ENCODE peak calls at places on chromosomes 1 and 21, in five cellular contexts. One of them, this sample, is unnamed.

GRCh38 chr1:198977909-198978308 is 339.1 kb downstream of the PTPRC start:
- DNase-seq in colonic mucosa: no peak
- DNase-seq in Karpas-422: no peak
- DNase-seq in mesendoderm: no peak
- DNase-seq in SK-N-SH: no peak
- DNase-seq in this sample: no peak

GRCh38 chr1:166036092-166036491 is 130.7 kb downstream of the FAM78B start:
- DNase-seq in colonic mucosa: no peak
- DNase-seq in Karpas-422: no peak
- DNase-seq in SK-N-SH: no peak
- DNase-seq in mesendoderm: peak
- DNase-seq in this sample: no peak

GRCh38 chr1:214076004-214076320 is 88.2 kb downstream of the PROX1 start:
- DNase-seq in SK-N-SH: no peak
- DNase-seq in colonic mucosa: no peak
- DNase-seq in mesendoderm: no peak
- DNase-seq in Karpas-422: no peak
- DNase-seq in this sample: no peak

GRCh38 chr1:41954533-41954944 is 35.8 kb upstream of the HIVEP3 start:
- DNase-seq in colonic mucosa: no peak
- DNase-seq in mesendoderm: peak
- DNase-seq in Karpas-422: no peak
- DNase-seq in SK-N-SH: no peak
- DNase-seq in this sample: peak

GRCh38 chr1:196997428-196997827 is 20.1 kb downstream of the CFHR5 start:
- DNase-seq in mesendoderm: peak
- DNase-seq in Karpas-422: no peak
- DNase-seq in colonic mucosa: no peak
- DNase-seq in SK-N-SH: no peak
- DNase-seq in this sample: peak

GRCh38 chr1:223706077-223706988 is 6.0 kb upstream of the CAPN2 start:
- DNase-seq in SK-N-SH: no peak
- DNase-seq in mesendoderm: peak
- DNase-seq in colonic mucosa: peak
- DNase-seq in Karpas-422: no peak
- DNase-seq in this sample: peak

GRCh38 chr1:97338347-97338746 is 582.5 kb downstream of the DPYD start:
- DNase-seq in Karpas-422: no peak
- DNase-seq in SK-N-SH: no peak
- DNase-seq in colonic mucosa: no peak
- DNase-seq in mesendoderm: no peak
- DNase-seq in this sample: no peak

GRCh38 chr1:100883963-100884362 is 10.7 kb downstream of the EXTL2 start:
- DNase-seq in SK-N-SH: no peak
- DNase-seq in mesendoderm: no peak
- DNase-seq in Karpas-422: no peak
- DNase-seq in colonic mucosa: no peak
- DNase-seq in this sample: peak

GRCh38 chr1:54547601-54548388 is at the start of gene ACOT11:
- DNase-seq in Karpas-422: peak
- DNase-seq in SK-N-SH: peak
- DNase-seq in mesendoderm: peak
- DNase-seq in colonic mucosa: peak
- DNase-seq in this sample: peak

GRCh38 chr1:41399148-41399795 is 38.0 kb downstream of the FOXO6 start:
- DNase-seq in mesendoderm: peak
- DNase-seq in colonic mucosa: no peak
- DNase-seq in Karpas-422: no peak
- DNase-seq in SK-N-SH: peak
- DNase-seq in this sample: no peak

GRCh38 chr21:18164483-18164882 is 80.2 kb upstream of the CHODL start:
- DNase-seq in colonic mucosa: no peak
- DNase-seq in mesendoderm: no peak
- DNase-seq in SK-N-SH: no peak
- DNase-seq in Karpas-422: no peak
- DNase-seq in this sample: no peak

GRCh38 chr1:240823357-240823756 is 211.4 kb upstream of the GREM2 start:
- DNase-seq in Karpas-422: no peak
- DNase-seq in SK-N-SH: no peak
- DNase-seq in mesendoderm: no peak
- DNase-seq in colonic mucosa: no peak
- DNase-seq in this sample: no peak

GRCh38 chr1:47181955-47182680 is 7.7 kb downstream of the PDZK1IP1 start:
- DNase-seq in SK-N-SH: no peak
- DNase-seq in Karpas-422: peak
- DNase-seq in colonic mucosa: no peak
- DNase-seq in mesendoderm: no peak
- DNase-seq in this sample: no peak

GRCh38 chr1:77220687-77221463 is 1.6 kb upstream of the PIGK start:
- DNase-seq in Karpas-422: no peak
- DNase-seq in mesendoderm: no peak
- DNase-seq in colonic mucosa: no peak
- DNase-seq in SK-N-SH: no peak
- DNase-seq in this sample: peak

GRCh38 chr1:6185635-6186382 is 5.7 kb upstream of the CHD5 start:
- DNase-seq in SK-N-SH: peak
- DNase-seq in Karpas-422: peak
- DNase-seq in colonic mucosa: no peak
- DNase-seq in mesendoderm: peak
- DNase-seq in this sample: peak

GRCh38 chr1:150970818-150971582 is 3.6 kb downstream of the CERS2 start:
- DNase-seq in SK-N-SH: no peak
- DNase-seq in Karpas-422: no peak
- DNase-seq in colonic mucosa: peak
- DNase-seq in mesendoderm: peak
- DNase-seq in this sample: peak

GRCh38 chr1:20318971-20319370 is 28.3 kb downstream of the VWA5B1 start:
- DNase-seq in colonic mucosa: no peak
- DNase-seq in SK-N-SH: no peak
- DNase-seq in mesendoderm: peak
- DNase-seq in Karpas-422: no peak
- DNase-seq in this sample: no peak

GRCh38 chr1:108199231-108199657 is 899 bp downstream of the SLC25A24 start:
- DNase-seq in mesendoderm: peak
- DNase-seq in colonic mucosa: peak
- DNase-seq in SK-N-SH: peak
- DNase-seq in Karpas-422: peak
- DNase-seq in this sample: peak

GRCh38 chr1:18112611-18113010 is 5.0 kb downstream of the IGSF21 start:
- DNase-seq in colonic mucosa: no peak
- DNase-seq in SK-N-SH: no peak
- DNase-seq in Karpas-422: no peak
- DNase-seq in mesendoderm: no peak
- DNase-seq in this sample: no peak

GRCh38 chr1:198776602-198777029 is 137.8 kb downstream of the PTPRC start:
- DNase-seq in SK-N-SH: no peak
- DNase-seq in mesendoderm: peak
- DNase-seq in colonic mucosa: no peak
- DNase-seq in Karpas-422: no peak
- DNase-seq in this sample: peak

GRCh38 chr1:152189657-152190442 is 30.8 kb upstream of the RPTN start:
- DNase-seq in mesendoderm: peak
- DNase-seq in Karpas-422: peak
- DNase-seq in colonic mucosa: peak
- DNase-seq in SK-N-SH: peak
- DNase-seq in this sample: peak

GRCh38 chr1:224292419-224292818 is 37.6 kb downstream of the NVL start:
- DNase-seq in SK-N-SH: no peak
- DNase-seq in mesendoderm: no peak
- DNase-seq in colonic mucosa: no peak
- DNase-seq in Karpas-422: no peak
- DNase-seq in this sample: no peak

GRCh38 chr1:37483785-37484184 is 9.4 kb downstream of the ZC3H12A start:
- DNase-seq in Karpas-422: no peak
- DNase-seq in mesendoderm: no peak
- DNase-seq in SK-N-SH: no peak
- DNase-seq in colonic mucosa: no peak
- DNase-seq in this sample: no peak

GRCh38 chr1:24557711-24558121 is 1.8 kb downstream of the NCMAP start:
- DNase-seq in Karpas-422: peak
- DNase-seq in mesendoderm: no peak
- DNase-seq in SK-N-SH: no peak
- DNase-seq in colonic mucosa: no peak
- DNase-seq in this sample: no peak

GRCh38 chr1:204495078-204495753 is 611 bp upstream of the PIK3C2B start:
- DNase-seq in Karpas-422: peak
- DNase-seq in mesendoderm: peak
- DNase-seq in colonic mucosa: no peak
- DNase-seq in SK-N-SH: no peak
- DNase-seq in this sample: no peak

GRCh38 chr1:100132566-100133477 is at the start of the genes SASS6 and TRMT13:
- DNase-seq in mesendoderm: peak
- DNase-seq in colonic mucosa: peak
- DNase-seq in Karpas-422: peak
- DNase-seq in SK-N-SH: peak
- DNase-seq in this sample: peak

DNA sequence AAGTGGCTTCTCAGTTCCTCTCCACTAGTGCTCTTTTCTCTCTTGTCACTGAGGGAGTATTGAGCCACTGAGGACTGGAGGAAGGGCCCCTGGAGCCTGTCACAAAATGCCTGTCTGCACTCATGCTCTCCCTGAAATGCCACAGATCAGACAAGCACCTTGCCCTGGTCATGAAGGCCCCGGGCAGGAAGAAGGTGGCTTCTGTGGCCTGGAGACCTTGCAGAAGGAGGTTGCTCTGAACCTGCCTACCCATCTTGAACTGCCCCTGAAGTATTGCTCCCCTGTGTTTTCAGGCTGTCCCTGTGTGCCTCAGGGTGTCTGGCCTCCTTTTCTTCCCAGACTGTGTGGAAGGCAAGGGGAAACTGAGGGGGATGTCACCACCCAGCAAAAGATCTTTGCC is 3.1 kb downstream of the PKP1 start:
- DNase-seq in mesendoderm: no peak
- DNase-seq in Karpas-422: no peak
- DNase-seq in colonic mucosa: no peak
- DNase-seq in SK-N-SH: no peak
- DNase-seq in this sample: no peak
- H3K9ac ChIP-seq in mesendoderm: no peak
- H3K9ac ChIP-seq in Karpas-422: no peak
- H3K9ac ChIP-seq in colonic mucosa: no peak
- H3K9ac ChIP-seq in SK-N-SH: no peak
- H3K9ac ChIP-seq in this sample: no peak

DNA sequence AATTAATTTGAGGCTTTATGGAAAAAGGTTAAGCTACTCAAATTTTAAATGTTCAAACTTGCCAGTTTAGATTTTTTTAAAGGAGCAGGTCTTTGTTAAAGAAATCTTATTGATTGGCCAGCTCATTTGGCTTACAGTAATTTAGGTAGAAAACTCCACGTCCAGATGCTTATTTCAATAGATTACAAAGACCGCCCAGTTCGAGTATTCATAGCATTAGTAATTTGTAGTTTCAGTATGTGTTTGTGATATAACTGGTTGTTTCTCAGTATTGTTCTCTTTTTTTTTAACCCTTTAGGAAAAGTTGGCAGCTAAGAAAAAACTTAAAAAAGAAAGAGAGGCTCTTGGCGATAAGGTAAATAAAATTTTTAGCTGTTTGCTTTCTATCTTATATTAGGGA is 1.6 kb downstream of the RPF1 start:
- DNase-seq in SK-N-SH: no peak
- DNase-seq in colonic mucosa: no peak
- DNase-seq in mesendoderm: no peak
- DNase-seq in Karpas-422: no peak
- DNase-seq in this sample: no peak
- H3K9ac ChIP-seq in SK-N-SH: peak
- H3K9ac ChIP-seq in colonic mucosa: no peak
- H3K9ac ChIP-seq in mesendoderm: no peak
- H3K9ac ChIP-seq in Karpas-422: peak
- H3K9ac ChIP-seq in this sample: peak

GRCh38 chr21:44724166-44724565 is 12.8 kb upstream of the TSPEAR start:
- DNase-seq in mesendoderm: no peak
- DNase-seq in colonic mucosa: no peak
- DNase-seq in SK-N-SH: no peak
- DNase-seq in Karpas-422: no peak
- DNase-seq in this sample: no peak

GRCh38 chr21:44720170-44720569 is 8.8 kb upstream of the TSPEAR start:
- DNase-seq in mesendoderm: no peak
- DNase-seq in Karpas-422: no peak
- DNase-seq in SK-N-SH: no peak
- DNase-seq in colonic mucosa: no peak
- DNase-seq in this sample: no peak

GRCh38 chr21:44723177-44724131 is 12.1 kb upstream of the TSPEAR start:
- DNase-seq in colonic mucosa: no peak
- DNase-seq in mesendoderm: peak
- DNase-seq in SK-N-SH: no peak
- DNase-seq in Karpas-422: no peak
- DNase-seq in this sample: no peak

GRCh38 chr21:44724926-44725325 is 13.6 kb upstream of the TSPEAR start:
- DNase-seq in SK-N-SH: no peak
- DNase-seq in mesendoderm: no peak
- DNase-seq in colonic mucosa: no peak
- DNase-seq in Karpas-422: no peak
- DNase-seq in this sample: no peak

DNA sequence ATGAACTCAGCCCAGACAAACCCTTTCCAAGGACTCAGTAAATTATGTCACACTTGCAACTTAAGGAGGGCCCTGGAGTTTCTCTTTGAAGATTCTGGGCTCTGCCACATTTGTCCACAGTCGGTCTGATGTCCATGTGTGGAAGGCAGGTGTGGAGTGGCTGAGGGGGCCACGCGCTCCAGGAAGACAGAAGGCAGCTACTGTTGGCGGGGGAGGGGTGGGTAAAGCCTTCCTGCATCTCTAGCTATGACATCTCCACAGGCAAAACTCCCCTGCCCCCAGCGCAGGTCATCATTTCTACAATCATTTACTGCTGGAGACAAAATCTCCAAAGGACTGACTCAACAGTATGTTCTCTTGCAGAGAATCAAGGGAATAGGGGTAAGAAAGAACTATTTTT is 11.3 kb upstream of the TSPEAR start:
- DNase-seq in colonic mucosa: no peak
- DNase-seq in Karpas-422: no peak
- DNase-seq in SK-N-SH: no peak
- DNase-seq in mesendoderm: no peak
- DNase-seq in this sample: no peak
- H3K9ac ChIP-seq in colonic mucosa: no peak
- H3K9ac ChIP-seq in Karpas-422: no peak
- H3K9ac ChIP-seq in SK-N-SH: no peak
- H3K9ac ChIP-seq in mesendoderm: no peak
- H3K9ac ChIP-seq in this sample: no peak

GRCh38 chr1:1892079-1892762 is 1.3 kb upstream of the GNB1 start:
- DNase-seq in Karpas-422: no peak
- DNase-seq in mesendoderm: no peak
- DNase-seq in colonic mucosa: no peak
- DNase-seq in SK-N-SH: no peak
- DNase-seq in this sample: no peak

GRCh38 chr1:1893291-1893985 is 2.6 kb upstream of the GNB1 start:
- DNase-seq in colonic mucosa: no peak
- DNase-seq in Karpas-422: no peak
- DNase-seq in mesendoderm: no peak
- DNase-seq in SK-N-SH: no peak
- DNase-seq in this sample: no peak

GRCh38 chr1:1893997-1894353 is 3.1 kb upstream of the GNB1 start:
- DNase-seq in Karpas-422: no peak
- DNase-seq in colonic mucosa: no peak
- DNase-seq in mesendoderm: no peak
- DNase-seq in SK-N-SH: no peak
- DNase-seq in this sample: no peak

GRCh38 chr1:1891349-1892078 is 627 bp upstream of the GNB1 start:
- DNase-seq in mesendoderm: peak
- DNase-seq in Karpas-422: peak
- DNase-seq in colonic mucosa: peak
- DNase-seq in SK-N-SH: peak
- DNase-seq in this sample: peak

GRCh38 chr1:1892763-1893120 is 1.9 kb upstream of the GNB1 start:
- DNase-seq in Karpas-422: no peak
- DNase-seq in SK-N-SH: no peak
- DNase-seq in mesendoderm: no peak
- DNase-seq in colonic mucosa: no peak
- DNase-seq in this sample: no peak
- H3K9ac ChIP-seq in Karpas-422: no peak
- H3K9ac ChIP-seq in SK-N-SH: no peak
- H3K9ac ChIP-seq in mesendoderm: no peak
- H3K9ac ChIP-seq in colonic mucosa: peak
- H3K9ac ChIP-seq in this sample: no peak

This sample was measured in adipocyte.